ENCODE peak calls at places on chromosomes 7 and 10, in five cellular contexts. I, Y, O, A and V are unnamed samples.

GRCh38 chr10:64115913-64116643 is 594.9 kb downstream of the REEP3 start:
- DNase-seq in I (no peak), Y (peak; percentile 33), O (no peak), A (peak; percentile 5), V (no peak)

GRCh38 chr7:13770305-13770704 is 219.2 kb downstream of the ETV1 start:
- DNase-seq in I (no peak), Y (no peak), O (no peak), A (no peak), V (no peak)

GRCh38 chr7:133530682-133531081 is 277.8 kb downstream of the EXOC4 start:
- DNase-seq in I (no peak), Y (no peak), O (no peak), A (no peak), V (no peak)

GRCh38 chr10:79024296-79024695 is 44.5 kb upstream of the ZMIZ1 start:
- DNase-seq in I (no peak), Y (no peak), O (no peak), A (no peak), V (no peak)

GRCh38 chr7:75892634-75893272 is 13.9 kb downstream of the RHBDD2 start:
- DNase-seq in I (no peak), Y (no peak), O (peak; percentile 28), A (peak; percentile 84), V (no peak)

GRCh38 chr10:67306588-67307205 is 380.9 kb downstream of the LRRTM3 start:
- DNase-seq in I (no peak), Y (peak; percentile 31), O (no peak), A (peak; percentile 27), V (no peak)

GRCh38 chr10:109633846-109634245 is 289.5 kb downstream of the XPNPEP1 start:
- DNase-seq in I (no peak), Y (no peak), O (no peak), A (no peak), V (no peak)

GRCh38 chr10:30413996-30414576 is 19.9 kb upstream of the MAP3K8 start:
- DNase-seq in I (peak; percentile 58), Y (no peak), O (no peak), A (peak; percentile 65), V (no peak)

GRCh38 chr10:76902949-76903348 is 734.7 kb downstream of the KCNMA1 start:
- DNase-seq in I (no peak), Y (peak; percentile 31), O (no peak), A (peak; percentile 20), V (peak; percentile 81)

GRCh38 chr10:71138126-71138860 is 74.1 kb upstream of the UNC5B start:
- DNase-seq in I (no peak), Y (no peak), O (peak; percentile 33), A (no peak), V (no peak)

GRCh38 chr10:68665841-68666240 is 55.2 kb upstream of the CCAR1 start:
- DNase-seq in I (no peak), Y (no peak), O (no peak), A (no peak), V (no peak)

GRCh38 chr7:92135100-92135429 is 788 bp upstream of the CYP51A1 start:
- DNase-seq in I (no peak), Y (no peak), O (peak; percentile 28), A (peak; percentile 35), V (no peak)

GRCh38 chr7:121510858-121511482 is 114.9 kb upstream of the FAM3C start:
- DNase-seq in I (no peak), Y (no peak), O (no peak), A (no peak), V (no peak)

GRCh38 chr10:77867124-77867715 is 59.3 kb downstream of the DLG5 start:
- DNase-seq in I (no peak), Y (no peak), O (no peak), A (peak; percentile 39), V (no peak)

GRCh38 chr7:1249731-1250130 is 17.1 kb downstream of the UNCX start:
- DNase-seq in I (no peak), Y (no peak), O (no peak), A (no peak), V (no peak)

GRCh38 chr7:137146552-137146961 is 197.0 kb downstream of the PTN start:
- DNase-seq in I (no peak), Y (no peak), O (no peak), A (no peak), V (no peak)

GRCh38 chr7:94621120-94621519 is 34.8 kb downstream of the SGCE start:
- DNase-seq in I (no peak), Y (no peak), O (no peak), A (no peak), V (no peak)

GRCh38 chr7:108017776-108018151 is 14.8 kb upstream of the LAMB1 start:
- DNase-seq in I (no peak), Y (no peak), O (no peak), A (no peak), V (no peak)

GRCh38 chr10:71308985-71309384 is 10.1 kb upstream of the SLC29A3 start:
- DNase-seq in I (no peak), Y (no peak), O (no peak), A (no peak), V (no peak)

GRCh38 chr10:17199351-17199804 is 2.1 kb downstream of the TRDMT1 start:
- DNase-seq in I (no peak), Y (no peak), O (no peak), A (no peak), V (no peak)

GRCh38 chr7:139916717-139917395 is 87.8 kb downstream of the TBXAS1 start:
- DNase-seq in I (peak; percentile 12), Y (no peak), O (no peak), A (no peak), V (no peak)

GRCh38 chr10:105837951-105838350 is 1196.9 kb downstream of the SORCS3 start:
- DNase-seq in I (no peak), Y (no peak), O (no peak), A (peak; percentile 11), V (no peak)

GRCh38 chr7:130432886-130433285 is 7.9 kb downstream of the CEP41 start:
- DNase-seq in I (no peak), Y (no peak), O (no peak), A (peak; percentile 66), V (no peak)

GRCh38 chr10:131195552-131196159 is 115.9 kb downstream of the TCERG1L start:
- DNase-seq in I (no peak), Y (no peak), O (peak; percentile 22), A (no peak), V (peak; percentile 23)

GRCh38 chr10:71747808-71748523 is 25.4 kb downstream of the VSIR start:
- DNase-seq in I (no peak), Y (no peak), O (no peak), A (no peak), V (no peak)

GRCh38 chr10:129950651-129951050 is 13.4 kb downstream of the EBF3 start:
- DNase-seq in I (no peak), Y (no peak), O (no peak), A (no peak), V (no peak)

GRCh38 chr10:28946479-28946878 is 269.2 kb downstream of the BAMBI start:
- DNase-seq in I (no peak), Y (no peak), O (no peak), A (no peak), V (no peak)

GRCh38 chr7:64557601-64558322 is 5.1 kb downstream of the ZNF680 start:
- DNase-seq in I (no peak), Y (no peak), O (no peak), A (no peak), V (no peak)

GRCh38 chr7:27235387-27236052 is 7.1 kb upstream of the EVX1 start:
- DNase-seq in I (no peak), Y (no peak), O (peak; percentile 50), A (peak; percentile 17), V (peak; percentile 86)

GRCh38 chr10:70271996-70272924 is 11.5 kb downstream of the NPFFR1 start:
- DNase-seq in I (no peak), Y (no peak), O (peak; percentile 46), A (no peak), V (no peak)

GRCh38 chr7:140081774-140082425 is 19.1 kb upstream of the PARP12 start:
- DNase-seq in I (no peak), Y (no peak), O (no peak), A (no peak), V (no peak)

GRCh38 chr10:1706711-1707110 is 30.6 kb downstream of the ADARB2 start:
- DNase-seq in I (peak; percentile 16), Y (no peak), O (no peak), A (no peak), V (no peak)